ENCODE peak calls at places on chromosomes 6 and 20, in nine cellular contexts. B is upper lobe of right lung, J is heart left ventricle, Z is gastrocnemius medialis, V is heart right ventricle, Q is neural progenitor cell, I is mammary epithelial cell, C is suprapubic skin, F is Peyer's patch. N is an unnamed sample.

GRCh38 chr6:39849764-39850163 is 57.6 kb downstream of the DAAM2 start:
- DNase-seq in Q (no peak), C (no peak), J (no peak), B (no peak), F (no peak), V (no peak), I (no peak), Z (no peak), N (no peak)

GRCh38 chr6:74166849-74167248 is 470.8 kb downstream of the CD109 start:
- DNase-seq in I (peak; percentile 28), Z (no peak), C (no peak), F (no peak), Q (no peak), B (no peak), J (no peak), V (no peak), N (no peak)

GRCh38 chr20:51492167-51493092 is 50.1 kb downstream of the NFATC2 start:
- DNase-seq in B (peak; percentile 85), J (peak; percentile 70), Q (peak; percentile 26), Z (no peak), I (no peak), C (peak; percentile 83), V (peak; percentile 68), F (no peak), N (no peak)

GRCh38 chr20:57774951-57775350 is 65.1 kb upstream of the PMEPA1 start:
- DNase-seq in Z (no peak), B (no peak), Q (no peak), I (no peak), V (no peak), F (peak; percentile 23), J (no peak), C (peak; percentile 68), N (no peak)

GRCh38 chr6:29809249-29809648 is 18.4 kb upstream of the HLA-G start:
- DNase-seq in I (peak; percentile 64), C (no peak), B (no peak), V (no peak), J (no peak), Z (no peak), F (no peak), Q (no peak), N (no peak)

GRCh38 chr20:54076259-54076658 is 5.9 kb upstream of the BCAS1 start:
- DNase-seq in B (no peak), C (no peak), I (no peak), Q (no peak), V (no peak), Z (no peak), J (no peak), F (no peak), N (no peak)

GRCh38 chr20:23023621-23024187 is 11.4 kb upstream of the SSTR4 start:
- DNase-seq in Z (no peak), B (no peak), C (no peak), J (no peak), F (no peak), I (no peak), Q (no peak), V (no peak), N (no peak)

GRCh38 chr6:18444176-18444575 is 57.0 kb downstream of the RNF144B start:
- DNase-seq in B (no peak), Z (no peak), Q (no peak), F (no peak), J (no peak), I (no peak), V (no peak), C (no peak), N (no peak)

GRCh38 chr20:9179193-9179802 is 110.4 kb downstream of the PLCB4 start:
- DNase-seq in I (peak; percentile 12), B (no peak), Z (no peak), Q (no peak), C (no peak), J (no peak), F (no peak), V (no peak), N (no peak)

GRCh38 chr6:108862479-108863191 is 14.4 kb downstream of the ARMC2 start:
- DNase-seq in I (no peak), B (peak; percentile 76), F (no peak), V (no peak), Z (peak; percentile 27), C (no peak), J (peak; percentile 54), Q (no peak), N (no peak)

GRCh38 chr6:130587778-130588520 is 222.1 kb downstream of the TMEM200A start:
- DNase-seq in C (no peak), B (no peak), I (peak; percentile 84), F (no peak), V (no peak), Q (no peak), J (no peak), Z (no peak), N (no peak)

DNA sequence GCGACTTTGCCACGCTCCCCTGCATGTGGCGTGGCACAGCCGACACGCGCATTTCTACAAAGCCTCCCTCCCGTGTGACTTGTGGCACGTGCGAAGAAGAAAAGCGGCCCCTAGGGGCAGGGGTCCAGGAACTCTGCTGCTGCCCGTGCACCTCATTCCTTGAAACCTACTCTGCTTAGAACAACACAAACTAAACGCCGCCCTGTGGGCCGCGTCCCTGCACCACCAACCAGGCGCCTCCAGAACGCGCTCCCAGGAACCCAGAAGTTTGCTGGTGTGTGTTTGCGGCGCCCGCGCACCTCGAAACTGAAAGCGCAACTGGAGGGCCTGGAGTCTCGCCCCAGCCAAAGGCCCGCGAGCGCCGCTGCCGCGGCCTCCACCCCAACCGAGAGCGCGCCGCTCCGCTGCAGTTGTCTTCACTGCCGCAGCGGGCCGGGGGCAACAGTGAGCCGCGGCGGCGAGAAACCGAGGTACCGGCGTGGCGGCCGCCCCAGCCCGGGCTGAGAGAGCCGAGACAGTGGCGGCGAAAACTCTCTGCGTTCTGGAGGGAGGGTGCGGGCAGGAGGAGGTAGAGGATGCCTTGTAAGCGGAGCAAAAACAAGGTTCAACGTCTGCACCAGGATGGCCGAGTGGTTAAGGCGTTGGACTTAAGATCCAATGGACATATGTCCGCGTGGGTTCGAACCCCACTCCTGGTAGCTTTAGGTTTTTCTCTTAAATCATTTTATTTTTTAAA is 65.8 kb downstream of the STX11 start:
- DNase-seq in J (peak; percentile 93), Q (peak; percentile 97), C (peak; percentile 96), Z (peak; percentile 93), B (peak; percentile 97), V (peak; percentile 96), I (peak; percentile 94), F (peak; percentile 96), N (peak; percentile 77)
- TF ChIP-seq CTCF in J (peak; percentile 67), Q (peak; percentile 60), C (peak; percentile 67), Z (peak; percentile 82), B (peak; percentile 66), V (peak; percentile 70), I (peak; percentile 69), F (peak; percentile 67), N (peak; percentile 75)

DNA sequence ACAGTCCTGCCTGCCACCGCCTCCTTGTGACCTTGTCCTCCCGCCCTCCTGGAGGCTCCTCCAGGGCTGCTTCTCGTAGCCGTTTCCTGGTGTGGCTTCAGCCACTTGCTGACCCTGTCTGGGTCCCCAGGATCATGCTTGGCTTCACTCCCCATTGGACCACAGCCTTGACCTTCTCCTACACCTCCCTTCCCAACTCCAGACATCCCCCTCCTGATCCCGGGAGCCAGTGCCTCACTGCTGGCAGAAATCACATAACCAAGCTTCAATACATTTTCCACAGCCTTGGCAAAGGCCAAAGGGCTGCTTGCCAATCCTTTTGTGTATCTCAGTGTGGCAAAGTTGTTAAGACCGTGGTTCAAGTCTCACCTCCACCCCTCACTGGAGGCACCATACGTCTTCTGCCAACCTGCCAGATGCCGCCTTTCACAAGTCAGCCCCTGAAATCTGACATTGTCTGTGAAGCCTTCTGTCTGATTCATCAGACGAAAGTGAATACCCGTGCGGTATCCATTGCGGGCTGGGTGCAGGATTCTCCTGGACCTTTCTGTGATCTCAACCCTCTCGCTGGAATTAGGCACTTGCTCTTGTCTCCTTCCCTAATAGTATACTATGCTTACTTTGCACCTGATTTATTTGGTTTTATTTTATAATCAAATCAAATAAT is 60.2 kb downstream of the PHACTR3 start:
- DNase-seq in F (no peak), C (no peak), V (no peak), Z (no peak), B (no peak), I (no peak), J (no peak), Q (no peak), N (no peak)
- H3K9me3 ChIP-seq in F (no peaks in the 10 kb centered on the region), C (no peaks in the 10 kb centered on the region), V (no peaks in the 10 kb centered on the region), Z (no peaks in the 10 kb centered on the region), B (no peaks in the 10 kb centered on the region), I (no peaks in the 10 kb centered on the region), J (no peaks in the 10 kb centered on the region), Q (peaks cover 4% of the 10 kb centered on the region), N (no peaks in the 10 kb centered on the region)

DNA sequence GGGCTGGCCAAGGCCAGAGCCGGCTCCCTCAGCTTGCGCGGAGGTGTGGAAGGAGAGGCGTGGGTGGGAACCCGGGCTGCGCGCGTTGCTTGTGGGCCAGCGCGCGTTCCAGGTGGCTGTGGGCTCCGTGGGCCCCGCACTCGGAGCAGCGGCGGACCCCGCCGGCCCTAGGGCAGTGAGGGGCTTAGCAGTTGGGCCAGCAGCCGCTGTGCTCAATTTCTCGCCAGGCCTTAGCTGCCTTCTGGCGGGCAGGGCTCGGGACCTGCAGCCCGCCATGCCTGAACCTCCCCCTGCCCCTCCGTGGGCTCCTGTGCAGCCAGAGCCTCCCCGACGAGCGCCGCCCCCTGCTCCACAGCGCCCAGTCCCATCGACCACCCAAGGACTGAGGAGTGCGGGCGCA is 108.4 kb downstream of the GMPR start:
- DNase-seq in J (no peak), C (peak; percentile 67), F (no peak), Q (no peak), V (no peak), Z (no peak), B (no peak), I (no peak), N (no peak)
- TF ChIP-seq CTCF in J (no peak), C (no peak), F (no peak), Q (no peak), V (no peak), Z (no peak), B (no peak), I (no peak), N (no peak)

GRCh38 chr6:296151-297122 is 4.2 kb downstream of the DUSP22 start:
- DNase-seq in V (peak; percentile 43), C (no peak), B (peak; percentile 65), Q (no peak), Z (no peak), J (peak; percentile 44), F (peak; percentile 79), I (no peak), N (no peak)

GRCh38 chr6:298233-299049 is 6.2 kb downstream of the DUSP22 start:
- DNase-seq in Z (no peak), C (peak; percentile 67), F (no peak), Q (no peak), J (no peak), V (peak; percentile 41), B (no peak), I (no peak), N (no peak)

GRCh38 chr6:299050-299980 is 7.0 kb downstream of the DUSP22 start:
- DNase-seq in Q (no peak), I (no peak), B (no peak), F (no peak), C (peak; percentile 77), Z (no peak), J (no peak), V (no peak), N (no peak)

GRCh38 chr6:300026-300425 is 7.7 kb downstream of the DUSP22 start:
- DNase-seq in I (no peak), F (no peak), Q (no peak), Z (no peak), B (no peak), J (no peak), V (no peak), C (peak; percentile 72), N (no peak)

GRCh38 chr6:297571-298232 is 5.4 kb downstream of the DUSP22 start:
- DNase-seq in I (no peak), B (no peak), C (peak; percentile 74), Q (no peak), Z (no peak), V (no peak), J (no peak), F (no peak), N (no peak)
- H3K9me3 ChIP-seq in I (peaks cover 6% of the 10 kb centered on the region), B (no peaks in the 10 kb centered on the region), C (no peaks in the 10 kb centered on the region), Q (no peaks in the 10 kb centered on the region), Z (no peaks in the 10 kb centered on the region), V (no peaks in the 10 kb centered on the region), J (no peaks in the 10 kb centered on the region), F (no peaks in the 10 kb centered on the region), N (no peaks in the 10 kb centered on the region)

N was measured in thoracic aorta.